ENCODE peak calls at places on chromosomes 12 and 14, in eight cellular contexts. One of them, this sample, is unnamed.

GRCh38 chr12:64413884-64414283 is 9.7 kb downstream of the XPOT start:
- DNase-seq in activated CD4-positive, alpha-beta T cell treated with anti-CD3 and anti-CD28 coated beads, Interleukin-2, amount 10 ng/mL, durations not matched to agents 7 days and 5 days: no peak
- DNase-seq in NCI-H1092: no peak
- DNase-seq in Caki2: no peak
- DNase-seq in choroid plexus epithelial cell: no peak
- DNase-seq in GM03348: no peak
- DNase-seq in tibial artery: no peak
- DNase-seq in mesothelial cell of epicardium: no peak
- DNase-seq in this sample: no peak

GRCh38 chr12:112759786-112760185 is 31.8 kb upstream of the RPH3A start:
- DNase-seq in activated CD4-positive, alpha-beta T cell treated with anti-CD3 and anti-CD28 coated beads, Interleukin-2, amount 10 ng/mL, durations not matched to agents 7 days and 5 days: no peak
- DNase-seq in NCI-H1092: no peak
- DNase-seq in Caki2: no peak
- DNase-seq in choroid plexus epithelial cell: no peak
- DNase-seq in GM03348: no peak
- DNase-seq in tibial artery: no peak
- DNase-seq in mesothelial cell of epicardium: no peak
- DNase-seq in this sample: no peak

GRCh38 chr12:129082441-129082840 is 229.2 kb downstream of the GLT1D1 start:
- DNase-seq in activated CD4-positive, alpha-beta T cell treated with anti-CD3 and anti-CD28 coated beads, Interleukin-2, amount 10 ng/mL, durations not matched to agents 7 days and 5 days: no peak
- DNase-seq in NCI-H1092: no peak
- DNase-seq in Caki2: no peak
- DNase-seq in choroid plexus epithelial cell: no peak
- DNase-seq in GM03348: no peak
- DNase-seq in tibial artery: no peak
- DNase-seq in mesothelial cell of epicardium: no peak
- DNase-seq in this sample: no peak

GRCh38 chr12:30154996-30155730 is 371.4 kb upstream of the TMTC1 start:
- DNase-seq in activated CD4-positive, alpha-beta T cell treated with anti-CD3 and anti-CD28 coated beads, Interleukin-2, amount 10 ng/mL, durations not matched to agents 7 days and 5 days: no peak
- DNase-seq in NCI-H1092: no peak
- DNase-seq in Caki2: no peak
- DNase-seq in choroid plexus epithelial cell: peak
- DNase-seq in GM03348: peak
- DNase-seq in tibial artery: no peak
- DNase-seq in mesothelial cell of epicardium: no peak
- DNase-seq in this sample: no peak

GRCh38 chr14:96051642-96052540 is 12.7 kb downstream of the C14orf132 start:
- DNase-seq in activated CD4-positive, alpha-beta T cell treated with anti-CD3 and anti-CD28 coated beads, Interleukin-2, amount 10 ng/mL, durations not matched to agents 7 days and 5 days: no peak
- DNase-seq in NCI-H1092: no peak
- DNase-seq in Caki2: no peak
- DNase-seq in choroid plexus epithelial cell: no peak
- DNase-seq in GM03348: no peak
- DNase-seq in tibial artery: no peak
- DNase-seq in mesothelial cell of epicardium: no peak
- DNase-seq in this sample: no peak

GRCh38 chr14:77240336-77240915 is 30.6 kb downstream of the NGB start:
- DNase-seq in activated CD4-positive, alpha-beta T cell treated with anti-CD3 and anti-CD28 coated beads, Interleukin-2, amount 10 ng/mL, durations not matched to agents 7 days and 5 days: no peak
- DNase-seq in NCI-H1092: no peak
- DNase-seq in Caki2: no peak
- DNase-seq in choroid plexus epithelial cell: no peak
- DNase-seq in GM03348: no peak
- DNase-seq in tibial artery: no peak
- DNase-seq in mesothelial cell of epicardium: no peak
- DNase-seq in this sample: no peak

GRCh38 chr12:110686294-110686903 is 2.5 kb downstream of the HVCN1 start:
- DNase-seq in activated CD4-positive, alpha-beta T cell treated with anti-CD3 and anti-CD28 coated beads, Interleukin-2, amount 10 ng/mL, durations not matched to agents 7 days and 5 days: no peak
- DNase-seq in NCI-H1092: no peak
- DNase-seq in Caki2: no peak
- DNase-seq in choroid plexus epithelial cell: no peak
- DNase-seq in GM03348: no peak
- DNase-seq in tibial artery: no peak
- DNase-seq in mesothelial cell of epicardium: no peak
- DNase-seq in this sample: no peak

GRCh38 chr12:88993655-88994054 is 358.6 kb downstream of the DUSP6 start:
- DNase-seq in activated CD4-positive, alpha-beta T cell treated with anti-CD3 and anti-CD28 coated beads, Interleukin-2, amount 10 ng/mL, durations not matched to agents 7 days and 5 days: no peak
- DNase-seq in NCI-H1092: peak
- DNase-seq in Caki2: peak
- DNase-seq in choroid plexus epithelial cell: peak
- DNase-seq in GM03348: peak
- DNase-seq in tibial artery: no peak
- DNase-seq in mesothelial cell of epicardium: no peak
- DNase-seq in this sample: no peak

GRCh38 chr12:69383074-69383473 is 23.5 kb downstream of the YEATS4 start:
- DNase-seq in activated CD4-positive, alpha-beta T cell treated with anti-CD3 and anti-CD28 coated beads, Interleukin-2, amount 10 ng/mL, durations not matched to agents 7 days and 5 days: no peak
- DNase-seq in NCI-H1092: no peak
- DNase-seq in Caki2: peak
- DNase-seq in choroid plexus epithelial cell: no peak
- DNase-seq in GM03348: no peak
- DNase-seq in tibial artery: no peak
- DNase-seq in mesothelial cell of epicardium: no peak
- DNase-seq in this sample: no peak

GRCh38 chr14:51726166-51726899 is 74.6 kb downstream of the FRMD6 start:
- DNase-seq in activated CD4-positive, alpha-beta T cell treated with anti-CD3 and anti-CD28 coated beads, Interleukin-2, amount 10 ng/mL, durations not matched to agents 7 days and 5 days: no peak
- DNase-seq in NCI-H1092: no peak
- DNase-seq in Caki2: no peak
- DNase-seq in choroid plexus epithelial cell: peak
- DNase-seq in GM03348: peak
- DNase-seq in tibial artery: no peak
- DNase-seq in mesothelial cell of epicardium: no peak
- DNase-seq in this sample: no peak

GRCh38 chr12:98644433-98644711 is 216 bp downstream of the IKBIP start:
- DNase-seq in activated CD4-positive, alpha-beta T cell treated with anti-CD3 and anti-CD28 coated beads, Interleukin-2, amount 10 ng/mL, durations not matched to agents 7 days and 5 days: no peak
- DNase-seq in NCI-H1092: no peak
- DNase-seq in Caki2: no peak
- DNase-seq in choroid plexus epithelial cell: no peak
- DNase-seq in GM03348: peak
- DNase-seq in tibial artery: peak
- DNase-seq in mesothelial cell of epicardium: no peak
- DNase-seq in this sample: no peak

GRCh38 chr12:69679119-69679518 is 20.0 kb downstream of the BEST3 start:
- DNase-seq in activated CD4-positive, alpha-beta T cell treated with anti-CD3 and anti-CD28 coated beads, Interleukin-2, amount 10 ng/mL, durations not matched to agents 7 days and 5 days: no peak
- DNase-seq in NCI-H1092: no peak
- DNase-seq in Caki2: no peak
- DNase-seq in choroid plexus epithelial cell: no peak
- DNase-seq in GM03348: no peak
- DNase-seq in tibial artery: no peak
- DNase-seq in mesothelial cell of epicardium: no peak
- DNase-seq in this sample: no peak

GRCh38 chr12:94192506-94192905 is 44.1 kb downstream of the PLXNC1 start:
- DNase-seq in activated CD4-positive, alpha-beta T cell treated with anti-CD3 and anti-CD28 coated beads, Interleukin-2, amount 10 ng/mL, durations not matched to agents 7 days and 5 days: no peak
- DNase-seq in NCI-H1092: no peak
- DNase-seq in Caki2: no peak
- DNase-seq in choroid plexus epithelial cell: no peak
- DNase-seq in GM03348: no peak
- DNase-seq in tibial artery: no peak
- DNase-seq in mesothelial cell of epicardium: no peak
- DNase-seq in this sample: no peak

GRCh38 chr14:91127411-91127810 is 13.5 kb downstream of the DGLUCY start:
- DNase-seq in activated CD4-positive, alpha-beta T cell treated with anti-CD3 and anti-CD28 coated beads, Interleukin-2, amount 10 ng/mL, durations not matched to agents 7 days and 5 days: no peak
- DNase-seq in NCI-H1092: no peak
- DNase-seq in Caki2: no peak
- DNase-seq in choroid plexus epithelial cell: no peak
- DNase-seq in GM03348: no peak
- DNase-seq in tibial artery: no peak
- DNase-seq in mesothelial cell of epicardium: no peak
- DNase-seq in this sample: no peak

GRCh38 chr12:78359530-78359929 is 505.0 kb upstream of the SYT1 start:
- DNase-seq in activated CD4-positive, alpha-beta T cell treated with anti-CD3 and anti-CD28 coated beads, Interleukin-2, amount 10 ng/mL, durations not matched to agents 7 days and 5 days: no peak
- DNase-seq in NCI-H1092: no peak
- DNase-seq in Caki2: no peak
- DNase-seq in choroid plexus epithelial cell: peak
- DNase-seq in GM03348: peak
- DNase-seq in tibial artery: no peak
- DNase-seq in mesothelial cell of epicardium: no peak
- DNase-seq in this sample: no peak

GRCh38 chr12:16939871-16940306 is 333.9 kb upstream of the LMO3 start:
- DNase-seq in activated CD4-positive, alpha-beta T cell treated with anti-CD3 and anti-CD28 coated beads, Interleukin-2, amount 10 ng/mL, durations not matched to agents 7 days and 5 days: peak
- DNase-seq in NCI-H1092: peak
- DNase-seq in Caki2: peak
- DNase-seq in choroid plexus epithelial cell: peak
- DNase-seq in GM03348: peak
- DNase-seq in tibial artery: no peak
- DNase-seq in mesothelial cell of epicardium: no peak
- DNase-seq in this sample: peak

GRCh38 chr12:28108599-28108998 is 81.7 kb upstream of the CCDC91 start:
- DNase-seq in activated CD4-positive, alpha-beta T cell treated with anti-CD3 and anti-CD28 coated beads, Interleukin-2, amount 10 ng/mL, durations not matched to agents 7 days and 5 days: no peak
- DNase-seq in NCI-H1092: no peak
- DNase-seq in Caki2: no peak
- DNase-seq in choroid plexus epithelial cell: no peak
- DNase-seq in GM03348: no peak
- DNase-seq in tibial artery: no peak
- DNase-seq in mesothelial cell of epicardium: no peak
- DNase-seq in this sample: no peak